ENCODE peak calls at places on chromosomes 5 and 9, in nine cellular contexts. One of them, this sample, is unnamed.

GRCh38 chr5:169646856-169647255 is 9.8 kb downstream of the DOCK2 start:
- DNase-seq in hypothalamus: no peak
- DNase-seq in neural crest cell: no peak
- DNase-seq in central memory CD4-positive, alpha-beta T cell: no peak
- DNase-seq in SK-MEL-5: no peak
- DNase-seq in iris pigment epithelial cell: no peak
- DNase-seq in foreskin fibroblast: no peak
- DNase-seq in cardiac septum: no peak
- DNase-seq in choroid plexus epithelial cell: no peak
- DNase-seq in this sample: no peak

GRCh38 chr9:752681-753200 is 88.8 kb upstream of the DMRT1 start:
- DNase-seq in hypothalamus: no peak
- DNase-seq in neural crest cell: no peak
- DNase-seq in central memory CD4-positive, alpha-beta T cell: no peak
- DNase-seq in SK-MEL-5: no peak
- DNase-seq in iris pigment epithelial cell: peak; percentile 42
- DNase-seq in foreskin fibroblast: no peak
- DNase-seq in cardiac septum: no peak
- DNase-seq in choroid plexus epithelial cell: peak; percentile 88
- DNase-seq in this sample: no peak

GRCh38 chr9:110869931-110870330 is 168.3 kb downstream of the LPAR1 start:
- DNase-seq in hypothalamus: no peak
- DNase-seq in neural crest cell: no peak
- DNase-seq in central memory CD4-positive, alpha-beta T cell: no peak
- DNase-seq in SK-MEL-5: no peak
- DNase-seq in iris pigment epithelial cell: no peak
- DNase-seq in foreskin fibroblast: no peak
- DNase-seq in cardiac septum: no peak
- DNase-seq in choroid plexus epithelial cell: no peak
- DNase-seq in this sample: no peak

GRCh38 chr5:90909091-90909503 is 350.5 kb downstream of the ADGRV1 start:
- DNase-seq in hypothalamus: no peak
- DNase-seq in neural crest cell: no peak
- DNase-seq in central memory CD4-positive, alpha-beta T cell: no peak
- DNase-seq in SK-MEL-5: no peak
- DNase-seq in iris pigment epithelial cell: peak; percentile 81
- DNase-seq in foreskin fibroblast: peak; percentile 58
- DNase-seq in cardiac septum: no peak
- DNase-seq in choroid plexus epithelial cell: peak; percentile 81
- DNase-seq in this sample: no peak

GRCh38 chr5:132473608-132474007 is 17.0 kb downstream of the IRF1 start:
- DNase-seq in hypothalamus: no peak
- DNase-seq in neural crest cell: no peak
- DNase-seq in central memory CD4-positive, alpha-beta T cell: no peak
- DNase-seq in SK-MEL-5: no peak
- DNase-seq in iris pigment epithelial cell: no peak
- DNase-seq in foreskin fibroblast: no peak
- DNase-seq in cardiac septum: no peak
- DNase-seq in choroid plexus epithelial cell: no peak
- DNase-seq in this sample: no peak

GRCh38 chr9:33506626-33507370 is 17.3 kb upstream of the ANKRD18B start:
- DNase-seq in hypothalamus: no peak
- DNase-seq in neural crest cell: no peak
- DNase-seq in central memory CD4-positive, alpha-beta T cell: no peak
- DNase-seq in SK-MEL-5: peak; percentile 86
- DNase-seq in iris pigment epithelial cell: peak; percentile 97
- DNase-seq in foreskin fibroblast: peak; percentile 96
- DNase-seq in cardiac septum: no peak
- DNase-seq in choroid plexus epithelial cell: peak; percentile 95
- DNase-seq in this sample: peak; percentile 27

GRCh38 chr5:156174225-156174624 is 152.7 kb upstream of the SGCD start:
- DNase-seq in hypothalamus: no peak
- DNase-seq in neural crest cell: no peak
- DNase-seq in central memory CD4-positive, alpha-beta T cell: no peak
- DNase-seq in SK-MEL-5: peak; percentile 0
- DNase-seq in iris pigment epithelial cell: no peak
- DNase-seq in foreskin fibroblast: no peak
- DNase-seq in cardiac septum: no peak
- DNase-seq in choroid plexus epithelial cell: no peak
- DNase-seq in this sample: no peak

GRCh38 chr5:170467000-170467707 is 36.7 kb upstream of the KCNIP1 start:
- DNase-seq in hypothalamus: no peak
- DNase-seq in neural crest cell: no peak
- DNase-seq in central memory CD4-positive, alpha-beta T cell: no peak
- DNase-seq in SK-MEL-5: no peak
- DNase-seq in iris pigment epithelial cell: peak; percentile 94
- DNase-seq in foreskin fibroblast: peak; percentile 88
- DNase-seq in cardiac septum: no peak
- DNase-seq in choroid plexus epithelial cell: peak; percentile 93
- DNase-seq in this sample: peak; percentile 88

GRCh38 chr9:109098960-109099308 is 20.8 kb downstream of the TMEM245 start:
- DNase-seq in hypothalamus: no peak
- DNase-seq in neural crest cell: no peak
- DNase-seq in central memory CD4-positive, alpha-beta T cell: no peak
- DNase-seq in SK-MEL-5: no peak
- DNase-seq in iris pigment epithelial cell: no peak
- DNase-seq in foreskin fibroblast: no peak
- DNase-seq in cardiac septum: no peak
- DNase-seq in choroid plexus epithelial cell: no peak
- DNase-seq in this sample: peak; percentile 25

GRCh38 chr9:87644659-87645058 is 81.3 kb upstream of the CTSL start:
- DNase-seq in hypothalamus: no peak
- DNase-seq in neural crest cell: no peak
- DNase-seq in central memory CD4-positive, alpha-beta T cell: no peak
- DNase-seq in SK-MEL-5: no peak
- DNase-seq in iris pigment epithelial cell: peak; percentile 12
- DNase-seq in foreskin fibroblast: no peak
- DNase-seq in cardiac septum: no peak
- DNase-seq in choroid plexus epithelial cell: no peak
- DNase-seq in this sample: no peak